ENCODE peak calls at places on chromosomes 12 and 14, in nine cellular contexts. S is stimulated activated CD4-positive, alpha-beta T cell treated with anti-CD3 and anti-CD28 coated beads, Interleukin-12 subunit alpha, Interleukin-12 subunit beta, amount 100 ng/mL, for 24 hours; N is mesothelial cell of epicardium; V is NCI-H1092 treated with DMSO at 0.1 percent for 48 hours; T is activated CD4-positive, alpha-beta T cell treated with anti-CD3 and anti-CD28 coated beads, Interleukin-2, amount 50 U/mL, for 1 hour; K is upper lobe of left lung; C is H54; A is EH; P is activated CD8-positive, alpha-beta memory T cell treated with anti-CD3 and anti-CD28 coated beads, Interleukin-2, amount 50 U/mL, for 4 hours. F is an unnamed sample.

GRCh38 chr14:22492601-22493000 is 96.4 kb downstream of the DAD1 start:
- DNase-seq in K (no peak), T (peak; percentile 39), V (no peak), N (no peak), C (no peak), P (no peak), A (no peak), S (no peak), F (no peak)

GRCh38 chr14:53715390-53715730 is 241.3 kb downstream of the BMP4 start:
- DNase-seq in N (no peak), K (no peak), C (peak; percentile 1), P (no peak), A (peak; percentile 64), S (no peak), V (no peak), T (no peak), F (peak; percentile 69)

GRCh38 chr12:113955109-113955970 is 10.8 kb downstream of the RBM19 start:
- DNase-seq in P (no peak), V (peak; percentile 7), N (no peak), T (no peak), C (peak; percentile 50), K (no peak), S (no peak), A (peak; percentile 30), F (peak; percentile 10)

GRCh38 chr14:23154876-23155587 is 28.4 kb downstream of the SLC7A8 start:
- DNase-seq in C (peak; percentile 54), N (no peak), A (peak; percentile 89), P (no peak), K (no peak), S (no peak), V (no peak), T (no peak), F (peak; percentile 98)

GRCh38 chr14:50532502-50533313 is at the start of gene MAP4K5:
- DNase-seq in C (peak; percentile 62), V (peak; percentile 92), A (peak; percentile 91), N (peak; percentile 87), P (peak; percentile 91), K (peak; percentile 98), T (peak; percentile 86), S (peak; percentile 80), F (peak; percentile 94)

GRCh38 chr12:12441051-12441807 is 84.4 kb downstream of the BORCS5 start:
- DNase-seq in C (no peak), P (no peak), N (no peak), K (no peak), A (no peak), V (peak; percentile 97), T (no peak), S (no peak), F (no peak)

GRCh38 chr12:50021071-50021470 is 4.2 kb downstream of the RACGAP1 start:
- DNase-seq in V (no peak), K (no peak), P (no peak), C (no peak), A (peak; percentile 24), N (no peak), S (no peak), T (no peak), F (no peak)

GRCh38 chr14:76724827-76725550 is 36.3 kb upstream of the VASH1 start:
- DNase-seq in V (no peak), T (no peak), S (no peak), C (no peak), P (no peak), K (no peak), A (no peak), N (no peak), F (no peak)

GRCh38 chr14:52073251-52073650 is 4.4 kb upstream of the NID2 start:
- DNase-seq in T (no peak), A (peak; percentile 81), V (no peak), K (no peak), C (no peak), N (no peak), P (no peak), S (no peak), F (no peak)

GRCh38 chr14:104361101-104361591 is 218.4 kb upstream of the C14orf180 start:
- DNase-seq in P (peak; percentile 2), S (no peak), V (no peak), K (peak; percentile 59), C (no peak), T (no peak), N (peak; percentile 9), A (no peak), F (no peak)

GRCh38 chr14:65150891-65151290 is 48.6 kb upstream of the MAX start:
- DNase-seq in N (no peak), K (no peak), T (no peak), S (no peak), P (no peak), C (no peak), A (no peak), V (no peak), F (no peak)

GRCh38 chr12:42865282-42865681 is 275.7 kb upstream of the PRICKLE1 start:
- DNase-seq in K (no peak), S (no peak), P (no peak), C (no peak), V (no peak), A (no peak), T (no peak), N (no peak), F (no peak)

GRCh38 chr14:103404032-103404918 is 19.1 kb downstream of the MARK3 start:
- DNase-seq in P (no peak), S (no peak), C (no peak), T (no peak), V (no peak), K (no peak), N (no peak), A (peak; percentile 40), F (peak; percentile 66)